ENCODE peak calls at places on chromosomes 2 and 18, in nine cellular contexts. J is brain microvascular endothelial cell; Z is neural crest cell; A is choroid plexus epithelial cell; E is cardiac fibroblast; O is activated CD8-positive, alpha-beta T cell treated with anti-CD3 and anti-CD28 coated beads for 36 hours; W is endothelial cell; L is GM12865; X is MM.1S. S is an unnamed sample.

GRCh38 chr18:55272510-55273243 is 313.4 kb upstream of the CCDC68 start:
- DNase-seq in J (no peak), Z (no peak), A (no peak), E (peak; percentile 43), O (no peak), W (no peak), L (no peak), X (no peak), S (no peak)

GRCh38 chr2:48496867-48497266 is 33.1 kb upstream of the STON1 start:
- DNase-seq in J (peak; percentile 94), Z (no peak), A (peak; percentile 86), E (peak; percentile 77), O (no peak), W (no peak), L (no peak), X (no peak), S (no peak)

GRCh38 chr2:197904446-197904845 is 100.1 kb downstream of the PLCL1 start:
- DNase-seq in J (no peak), Z (no peak), A (no peak), E (no peak), O (peak; percentile 51), W (no peak), L (peak; percentile 21), X (peak; percentile 68), S (no peak)

GRCh38 chr2:217935245-217935879 is 67.4 kb downstream of the TNS1 start:
- DNase-seq in J (peak; percentile 72), Z (no peak), A (peak; percentile 60), E (peak; percentile 83), O (no peak), W (no peak), L (no peak), X (no peak), S (no peak)

GRCh38 chr2:176152350-176153181 is 1.2 kb downstream of the HOXD4 start:
- DNase-seq in J (no peak), Z (no peak), A (no peak), E (no peak), O (no peak), W (no peak), L (no peak), X (no peak), S (no peak)

GRCh38 chr2:161123531-161124030 is 36.6 kb upstream of the TANK start:
- DNase-seq in J (peak; percentile 10), Z (no peak), A (peak; percentile 29), E (no peak), O (no peak), W (no peak), L (no peak), X (no peak), S (peak; percentile 94)

GRCh38 chr2:12883911-12884310 is 167.2 kb downstream of the TRIB2 start:
- DNase-seq in J (peak; percentile 47), Z (no peak), A (peak; percentile 30), E (peak; percentile 36), O (no peak), W (no peak), L (no peak), X (no peak), S (no peak)

GRCh38 chr2:216139884-216140283 is 30.7 kb downstream of the XRCC5 start:
- DNase-seq in J (no peak), Z (no peak), A (peak; percentile 42), E (peak; percentile 23), O (peak; percentile 66), W (peak; percentile 18), L (peak; percentile 50), X (peak; percentile 39), S (peak; percentile 41)

GRCh38 chr18:12283256-12283655 is 24.8 kb upstream of the TUBB6 start:
- DNase-seq in J (peak; percentile 54), Z (no peak), A (peak; percentile 61), E (peak; percentile 62), O (no peak), W (peak; percentile 53), L (no peak), X (no peak), S (peak; percentile 94)

GRCh38 chr2:23624378-23624777 is 239.4 kb downstream of the KLHL29 start:
- DNase-seq in J (no peak), Z (no peak), A (peak; percentile 19), E (peak; percentile 25), O (peak; percentile 59), W (no peak), L (peak; percentile 24), X (no peak), S (no peak)

GRCh38 chr2:39140322-39140847 is 19.5 kb upstream of the SOS1 start:
- DNase-seq in J (no peak), Z (no peak), A (no peak), E (no peak), O (no peak), W (no peak), L (no peak), X (no peak), S (no peak)

DNA sequence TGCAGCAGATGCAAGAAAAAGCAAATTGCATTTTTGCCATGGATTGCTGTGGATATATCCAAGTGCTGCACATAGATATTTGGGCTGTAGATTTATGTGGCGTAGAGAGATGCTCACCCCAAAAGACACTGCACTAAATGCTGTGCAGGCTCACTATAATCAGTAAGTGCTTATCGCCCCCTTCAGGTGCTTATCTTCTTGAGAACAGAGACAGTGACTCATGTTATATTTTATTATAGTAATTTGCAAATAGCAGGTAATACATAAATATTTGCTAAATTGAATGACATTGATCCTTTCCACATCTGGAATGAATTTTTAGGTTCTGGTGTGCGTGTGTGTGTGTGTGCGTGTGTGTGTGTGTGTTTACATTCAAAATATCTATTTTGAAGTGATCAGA is 36.8 kb upstream of the PLEKHM3 start:
- DNase-seq in J (peak; percentile 58), Z (no peak), A (peak; percentile 71), E (peak; percentile 63), O (peak; percentile 26), W (peak; percentile 35), L (peak; percentile 37), X (peak; percentile 32), S (peak; percentile 59)
- TF ChIP-seq CTCF in J (peak; percentile 58), Z (peak; percentile 57), A (peak; percentile 60), E (peak; percentile 20), O (no peak), W (peak; percentile 33), L (peak; percentile 30), X (peak; percentile 28), S (peak; percentile 32)

GRCh38 chr2:59896499-59896898 is 657.0 kb downstream of the BCL11A start:
- DNase-seq in J (no peak), Z (no peak), A (no peak), E (no peak), O (no peak), W (no peak), L (no peak), X (no peak), S (peak; percentile 56)

GRCh38 chr2:59893612-59894011 is 659.8 kb downstream of the BCL11A start:
- DNase-seq in J (no peak), Z (no peak), A (no peak), E (no peak), O (no peak), W (no peak), L (no peak), X (no peak), S (no peak)

GRCh38 chr2:59888706-59889105 is 664.7 kb downstream of the BCL11A start:
- DNase-seq in J (no peak), Z (no peak), A (no peak), E (no peak), O (no peak), W (no peak), L (no peak), X (no peak), S (no peak)

GRCh38 chr2:59889305-59889704 is 664.1 kb downstream of the BCL11A start:
- DNase-seq in J (no peak), Z (no peak), A (no peak), E (no peak), O (no peak), W (no peak), L (no peak), X (no peak), S (no peak)

DNA sequence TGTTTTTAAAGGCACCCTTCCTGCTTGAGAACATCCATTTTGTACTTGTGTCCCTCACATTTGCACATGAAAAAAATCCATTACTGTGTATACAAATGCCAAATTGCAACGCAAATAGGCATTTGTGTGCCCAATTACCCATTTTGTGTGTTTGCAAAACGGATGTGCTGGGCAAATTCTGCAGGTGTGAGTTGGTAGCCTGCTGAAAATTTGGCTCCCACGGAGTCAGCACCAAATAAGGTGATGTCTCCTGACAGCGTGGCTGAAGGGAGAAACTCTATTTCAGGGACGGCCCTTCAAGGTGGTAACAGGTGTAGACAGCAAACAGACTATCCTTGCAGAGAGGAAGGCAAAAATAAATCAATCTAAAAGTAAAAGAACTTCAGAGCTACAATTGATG is 661.1 kb downstream of the BCL11A start:
- DNase-seq in J (no peak), Z (no peak), A (no peak), E (no peak), O (no peak), W (no peak), L (no peak), X (no peak), S (no peak)
- TF ChIP-seq CTCF in J (no peak), Z (no peak), A (no peak), E (no peak), O (no peak), W (no peak), L (no peak), X (no peak), S (no peak)

DNA sequence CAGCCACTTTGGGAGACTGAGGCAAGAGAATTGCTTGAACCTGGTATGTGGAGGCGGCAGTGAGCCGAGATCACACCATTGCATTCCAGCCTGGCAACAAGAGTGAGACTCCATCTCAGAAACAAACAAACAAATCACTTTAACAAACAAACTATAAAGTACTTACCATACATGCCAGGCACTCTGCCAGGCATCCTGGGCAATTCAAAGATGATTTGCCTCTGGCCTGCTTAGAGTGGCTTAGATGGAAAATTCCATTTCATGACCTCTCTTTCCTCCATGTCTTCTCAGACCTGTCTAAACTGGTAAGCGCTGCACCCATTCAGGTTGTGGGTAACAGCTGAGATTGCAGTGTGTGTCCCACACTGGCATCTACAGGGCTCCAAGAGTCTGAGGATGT is 273.2 kb downstream of the BCL2 start:
- DNase-seq in J (no peak), Z (no peak), A (no peak), E (no peak), O (no peak), W (no peak), L (no peak), X (no peak), S (peak; percentile 20)
- TF ChIP-seq CTCF in J (no peak), Z (no peak), A (no peak), E (no peak), O (no peak), W (no peak), L (no peak), X (no peak), S (no peak)

GRCh38 chr2:120204022-120204405 is 19.2 kb downstream of the TMEM185B start:
- DNase-seq in J (no peak), Z (no peak), A (no peak), E (no peak), O (no peak), W (no peak), L (no peak), X (no peak), S (no peak)
- TF ChIP-seq CTCF in J (peak; percentile 49), Z (no peak), A (peak; percentile 37), E (no peak), O (no peak), W (no peak), L (no peak), X (peak; percentile 36), S (no peak)

GRCh38 chr2:166361351-166362153 is 14.2 kb downstream of the SCN9A start:
- DNase-seq in J (peak; percentile 29), Z (no peak), A (peak; percentile 76), E (peak; percentile 68), O (no peak), W (no peak), L (peak; percentile 26), X (peak; percentile 62), S (peak; percentile 54)
- TF ChIP-seq CTCF in J (peak; percentile 60), Z (peak; percentile 70), A (peak; percentile 67), E (peak; percentile 57), O (no peak), W (no peak), L (peak; percentile 33), X (peak; percentile 78), S (peak; percentile 52)

GRCh38 chr2:171244970-171245782 is 84.5 kb upstream of the TLK1 start:
- DNase-seq in J (peak; percentile 9), Z (no peak), A (peak; percentile 61), E (peak; percentile 75), O (peak; percentile 10), W (no peak), L (no peak), X (no peak), S (peak; percentile 67)
- TF ChIP-seq CTCF in J (no peak), Z (no peak), A (peak; percentile 21), E (no peak), O (no peak), W (no peak), L (no peak), X (peak; percentile 19), S (peak; percentile 6)

S was measured in bronchial epithelial cell.